ENCODE peak calls at places on chromosomes 4 and X, in five cellular contexts. One of them, this sample, is unnamed.

GRCh38 chrX:101078716-101079115 is at the start of gene TMEM35A:
- DNase-seq in H1: peak; percentile 49
- DNase-seq in astrocyte: no peak
- DNase-seq in IMR-90: peak; percentile 51
- DNase-seq in heart left ventricle: no peak
- DNase-seq in this sample: no peak

GRCh38 chr4:8236141-8236919 is 33.2 kb upstream of the HTRA3 start:
- DNase-seq in H1: no peak
- DNase-seq in astrocyte: no peak
- DNase-seq in IMR-90: no peak
- DNase-seq in heart left ventricle: no peak
- DNase-seq in this sample: peak; percentile 72

GRCh38 chr4:181498148-181498547 is 745.1 kb upstream of the TENM3 start:
- DNase-seq in H1: no peak
- DNase-seq in astrocyte: no peak
- DNase-seq in IMR-90: no peak
- DNase-seq in heart left ventricle: no peak
- DNase-seq in this sample: no peak

GRCh38 chr4:161404346-161405110 is 759.3 kb downstream of the FSTL5 start:
- DNase-seq in H1: no peak
- DNase-seq in astrocyte: peak; percentile 58
- DNase-seq in IMR-90: no peak
- DNase-seq in heart left ventricle: no peak
- DNase-seq in this sample: no peak

GRCh38 chr4:169398294-169398693 is 127.5 kb upstream of the SH3RF1 start:
- DNase-seq in H1: no peak
- DNase-seq in astrocyte: peak; percentile 90
- DNase-seq in IMR-90: peak; percentile 76
- DNase-seq in heart left ventricle: no peak
- DNase-seq in this sample: no peak

GRCh38 chrX:57771689-57772088 is 91.6 kb upstream of the NLRP2B start:
- DNase-seq in H1: no peak
- DNase-seq in astrocyte: no peak
- DNase-seq in IMR-90: no peak
- DNase-seq in heart left ventricle: no peak
- DNase-seq in this sample: no peak

GRCh38 chr4:7926822-7927221 is 12.8 kb downstream of the AFAP1 start:
- DNase-seq in H1: no peak
- DNase-seq in astrocyte: no peak
- DNase-seq in IMR-90: no peak
- DNase-seq in heart left ventricle: no peak
- DNase-seq in this sample: no peak

GRCh38 chrX:10634681-10635161 is 14.3 kb upstream of the MID1 start:
- DNase-seq in H1: no peak
- DNase-seq in astrocyte: peak; percentile 95
- DNase-seq in IMR-90: peak; percentile 94
- DNase-seq in heart left ventricle: no peak
- DNase-seq in this sample: no peak

GRCh38 chrX:74383611-74384010 is 37.7 kb upstream of the SLC16A2 start:
- DNase-seq in H1: no peak
- DNase-seq in astrocyte: peak; percentile 40
- DNase-seq in IMR-90: peak; percentile 59
- DNase-seq in heart left ventricle: no peak
- DNase-seq in this sample: no peak

GRCh38 chr4:52202931-52203330 is 151.8 kb downstream of the SPATA18 start:
- DNase-seq in H1: no peak
- DNase-seq in astrocyte: no peak
- DNase-seq in IMR-90: no peak
- DNase-seq in heart left ventricle: no peak
- DNase-seq in this sample: no peak

GRCh38 chr4:168737441-168738176 is 240.8 kb downstream of the PALLD start:
- DNase-seq in H1: no peak
- DNase-seq in astrocyte: peak; percentile 94
- DNase-seq in IMR-90: peak; percentile 73
- DNase-seq in heart left ventricle: no peak
- DNase-seq in this sample: no peak

GRCh38 chr4:38667005-38667771 is 3.2 kb downstream of the KLF3 start:
- DNase-seq in H1: peak; percentile 59
- DNase-seq in astrocyte: peak; percentile 98
- DNase-seq in IMR-90: peak; percentile 99
- DNase-seq in heart left ventricle: peak; percentile 82
- DNase-seq in this sample: no peak

GRCh38 chr4:43776371-43776770 is 672.2 kb downstream of the KCTD8 start:
- DNase-seq in H1: no peak
- DNase-seq in astrocyte: no peak
- DNase-seq in IMR-90: peak; percentile 1
- DNase-seq in heart left ventricle: no peak
- DNase-seq in this sample: no peak

GRCh38 chr4:15396157-15396800 is 31.6 kb upstream of the C1QTNF7 start:
- DNase-seq in H1: peak; percentile 80
- DNase-seq in astrocyte: no peak
- DNase-seq in IMR-90: peak; percentile 48
- DNase-seq in heart left ventricle: peak; percentile 27
- DNase-seq in this sample: no peak

GRCh38 chr4:99156992-99157391 is 12.9 kb upstream of the ADH4 start:
- DNase-seq in H1: no peak
- DNase-seq in astrocyte: no peak
- DNase-seq in IMR-90: no peak
- DNase-seq in heart left ventricle: no peak
- DNase-seq in this sample: no peak

GRCh38 chr4:99154658-99155342 is 10.7 kb upstream of the ADH4 start:
- DNase-seq in H1: no peak
- DNase-seq in astrocyte: no peak
- DNase-seq in IMR-90: no peak
- DNase-seq in heart left ventricle: no peak
- DNase-seq in this sample: no peak

GRCh38 chr4:99157478-99157935 is 13.4 kb upstream of the ADH4 start:
- DNase-seq in H1: no peak
- DNase-seq in astrocyte: no peak
- DNase-seq in IMR-90: no peak
- DNase-seq in heart left ventricle: no peak
- DNase-seq in this sample: no peak

GRCh38 chr4:99161700-99162099 is 17.6 kb upstream of the ADH4 start:
- DNase-seq in H1: no peak
- DNase-seq in astrocyte: no peak
- DNase-seq in IMR-90: no peak
- DNase-seq in heart left ventricle: no peak
- DNase-seq in this sample: no peak

DNA sequence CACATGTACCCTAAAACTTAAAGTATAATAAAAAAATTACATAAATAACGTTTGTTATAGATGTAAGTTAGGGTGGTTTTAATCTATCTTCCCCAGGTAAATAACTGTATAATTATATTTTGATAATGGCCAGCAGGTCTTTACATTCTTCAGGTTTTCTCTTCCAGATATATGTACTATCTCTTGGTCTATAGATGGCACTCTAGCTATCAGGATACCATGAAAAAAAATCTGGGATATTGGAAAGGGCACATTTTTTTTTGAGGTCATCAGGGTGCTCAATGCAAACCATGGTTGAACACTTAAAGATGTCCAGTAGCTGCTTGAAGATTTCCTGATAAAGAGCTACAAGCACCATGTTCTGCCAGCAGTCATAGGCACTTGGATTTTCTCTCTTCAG is 15.6 kb upstream of the ADH4 start:
- DNase-seq in H1: no peak
- DNase-seq in astrocyte: no peak
- DNase-seq in IMR-90: no peak
- DNase-seq in heart left ventricle: no peak
- DNase-seq in this sample: no peak
- TF ChIP-seq CTCF in H1: no peak
- TF ChIP-seq CTCF in astrocyte: no peak
- TF ChIP-seq CTCF in IMR-90: peak; percentile 17
- TF ChIP-seq CTCF in heart left ventricle: no peak
- TF ChIP-seq CTCF in this sample: no peak

GRCh38 chrX:43661521-43662240 is 5.6 kb downstream of the MAOA start:
- DNase-seq in H1: no peak
- DNase-seq in astrocyte: peak; percentile 55
- DNase-seq in IMR-90: no peak
- DNase-seq in heart left ventricle: no peak
- DNase-seq in this sample: no peak
- H3K27ac ChIP-seq in H1: no peak overlapping the region
- H3K27ac ChIP-seq in astrocyte: no peak overlapping the region
- H3K27ac ChIP-seq in IMR-90: no peak overlapping the region
- H3K27ac ChIP-seq in heart left ventricle: peak overlapping the region; percentile 39
- H3K27ac ChIP-seq in this sample: no peak overlapping the region

DNA sequence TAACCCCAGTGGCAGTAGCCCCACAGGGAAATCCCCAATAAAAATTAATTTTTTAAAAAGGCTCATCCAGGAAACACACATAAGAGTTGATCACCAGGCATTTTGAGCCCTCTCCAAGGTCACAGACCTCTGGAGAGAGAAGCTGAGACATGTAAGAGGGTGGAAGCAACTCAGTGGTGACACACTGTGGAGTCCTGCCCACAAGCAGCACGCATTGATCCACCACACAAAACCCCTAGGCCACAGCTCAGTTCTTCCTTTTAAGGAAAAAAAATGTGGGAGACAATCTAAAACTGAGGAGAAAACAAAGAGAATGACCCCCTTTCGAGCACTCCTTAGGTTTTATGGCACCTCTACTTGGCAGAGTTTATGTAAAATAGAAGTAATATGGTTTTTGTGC is 71.7 kb upstream of the S100G start:
- DNase-seq in H1: no peak
- DNase-seq in astrocyte: no peak
- DNase-seq in IMR-90: peak; percentile 73
- DNase-seq in heart left ventricle: no peak
- DNase-seq in this sample: no peak
- TF ChIP-seq CTCF in H1: no peak
- TF ChIP-seq CTCF in astrocyte: no peak
- TF ChIP-seq CTCF in IMR-90: no peak
- TF ChIP-seq CTCF in heart left ventricle: no peak
- TF ChIP-seq CTCF in this sample: no peak

DNA sequence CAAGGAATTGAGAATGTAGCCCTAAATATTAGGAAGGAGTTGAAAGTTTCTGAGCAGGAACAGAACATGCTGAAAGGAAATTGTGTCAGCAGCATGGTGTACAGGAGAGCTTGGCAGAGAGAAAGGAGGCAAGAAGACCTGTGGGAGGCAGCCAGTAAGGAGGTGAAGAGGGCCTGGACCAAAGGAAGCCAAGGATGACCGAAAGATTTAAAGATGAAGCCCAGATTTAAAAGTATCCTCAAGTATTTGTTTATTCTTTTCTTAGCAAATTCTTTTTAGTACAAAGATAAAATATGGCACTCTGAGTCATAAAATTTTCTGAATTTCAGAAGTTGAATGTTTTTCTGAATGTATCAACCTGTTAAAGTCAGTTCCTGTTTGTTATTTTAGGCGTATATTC is 3.5 kb downstream of the PKD2 start:
- DNase-seq in H1: no peak
- DNase-seq in astrocyte: peak; percentile 51
- DNase-seq in IMR-90: peak; percentile 42
- DNase-seq in heart left ventricle: no peak
- DNase-seq in this sample: no peak
- H3K27ac ChIP-seq in H1: no peak overlapping the region
- H3K27ac ChIP-seq in astrocyte: peak overlapping the region; percentile 53
- H3K27ac ChIP-seq in IMR-90: peak overlapping the region; percentile 57
- H3K27ac ChIP-seq in heart left ventricle: no peak overlapping the region
- H3K27ac ChIP-seq in this sample: peak overlapping the region; percentile 3

GRCh38 chrX:30212172-30212571 is 3.2 kb upstream of the MAGEB2 start:
- DNase-seq in H1: no peak
- DNase-seq in astrocyte: no peak
- DNase-seq in IMR-90: no peak
- DNase-seq in heart left ventricle: no peak
- DNase-seq in this sample: no peak
- TF ChIP-seq CTCF in H1: no peak
- TF ChIP-seq CTCF in astrocyte: no peak
- TF ChIP-seq CTCF in IMR-90: no peak
- TF ChIP-seq CTCF in heart left ventricle: no peak
- TF ChIP-seq CTCF in this sample: no peak

GRCh38 chr4:186624951-186625350 is 69.6 kb upstream of the MTNR1A start:
- DNase-seq in H1: no peak
- DNase-seq in astrocyte: peak; percentile 93
- DNase-seq in IMR-90: peak; percentile 87
- DNase-seq in heart left ventricle: no peak
- DNase-seq in this sample: no peak

GRCh38 chr4:186622788-186623464 is 67.6 kb upstream of the MTNR1A start:
- DNase-seq in H1: no peak
- DNase-seq in astrocyte: peak; percentile 80
- DNase-seq in IMR-90: peak; percentile 55
- DNase-seq in heart left ventricle: no peak
- DNase-seq in this sample: no peak

GRCh38 chr4:186617921-186618320 is 62.6 kb upstream of the MTNR1A start:
- DNase-seq in H1: no peak
- DNase-seq in astrocyte: peak; percentile 18
- DNase-seq in IMR-90: peak; percentile 54
- DNase-seq in heart left ventricle: no peak
- DNase-seq in this sample: no peak

GRCh38 chr4:186623546-186623945 is 68.2 kb upstream of the MTNR1A start:
- DNase-seq in H1: no peak
- DNase-seq in astrocyte: peak; percentile 10
- DNase-seq in IMR-90: no peak
- DNase-seq in heart left ventricle: no peak
- DNase-seq in this sample: no peak

DNA sequence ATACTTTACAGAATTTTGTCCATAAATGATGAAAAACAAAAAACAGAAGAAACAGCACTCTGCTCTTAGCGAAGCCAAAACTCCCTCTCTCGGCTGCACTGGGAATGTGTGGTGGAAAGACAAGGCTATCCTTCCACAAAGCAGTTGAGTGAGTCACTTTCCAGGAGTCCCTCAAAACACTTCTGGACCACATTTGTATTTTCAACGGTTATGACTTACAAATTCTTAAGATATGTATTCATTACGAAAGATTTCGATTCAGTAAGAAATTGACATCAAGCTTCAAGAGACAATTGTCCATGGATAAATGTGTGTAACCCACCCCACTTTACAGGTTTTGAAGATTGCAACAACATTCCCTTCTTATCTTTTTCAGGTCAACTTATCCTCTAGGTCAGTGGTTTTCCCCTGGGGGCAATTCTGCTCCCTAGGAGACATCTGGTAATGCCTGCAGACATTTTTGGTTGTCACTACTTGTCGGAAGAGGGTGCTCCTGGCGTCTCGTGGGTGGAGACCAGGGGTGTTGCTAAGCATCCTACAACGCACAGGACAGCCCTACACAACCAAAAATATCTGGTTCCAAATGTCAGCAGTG is 66.7 kb upstream of the MTNR1A start:
- DNase-seq in H1: no peak
- DNase-seq in astrocyte: peak; percentile 95
- DNase-seq in IMR-90: peak; percentile 95
- DNase-seq in heart left ventricle: no peak
- DNase-seq in this sample: no peak
- H3K27ac ChIP-seq in H1: no peak overlapping the region
- H3K27ac ChIP-seq in astrocyte: peak overlapping the region; percentile 77
- H3K27ac ChIP-seq in IMR-90: peak overlapping the region; percentile 66
- H3K27ac ChIP-seq in heart left ventricle: no peak overlapping the region
- H3K27ac ChIP-seq in this sample: no peak overlapping the region

GRCh38 chr4:126582737-126583136 is 1050.0 kb upstream of the INTU start:
- DNase-seq in H1: peak; percentile 44
- DNase-seq in astrocyte: no peak
- DNase-seq in IMR-90: peak; percentile 5
- DNase-seq in heart left ventricle: no peak
- DNase-seq in this sample: peak; percentile 24
- TF ChIP-seq CTCF in H1: peak; percentile 69
- TF ChIP-seq CTCF in astrocyte: no peak
- TF ChIP-seq CTCF in IMR-90: peak; percentile 29
- TF ChIP-seq CTCF in heart left ventricle: no peak
- TF ChIP-seq CTCF in this sample: no peak

This sample was measured in left lung.